ENCODE peak calls at places on chromosomes 1 and 21, in ten cellular contexts. B is H54, E is breast epithelium, U is sigmoid colon, O is suprapubic skin, C is ovary, Q is body of pancreas, D is Peyer's patch, W is tibial nerve, X is K562. T is an unnamed sample.

GRCh38 chr1:155207578-155208405 is at the start of gene THBS3:
- DNase-seq in O (no peak), D (no peak), X (no peak), Q (no peak), B (no peak), W (no peak), E (no peak), C (peak), U (peak), T (peak)

GRCh38 chr21:38486221-38486620 is 12.1 kb downstream of the ERG start:
- DNase-seq in O (no peak), W (no peak), D (no peak), C (no peak), X (no peak), Q (no peak), U (no peak), B (no peak), E (no peak), T (peak)

GRCh38 chr21:40472026-40472425 is 374.9 kb downstream of the DSCAM start:
- DNase-seq in D (no peak), O (no peak), Q (no peak), U (no peak), E (no peak), C (no peak), W (no peak), B (no peak), X (no peak), T (no peak)

GRCh38 chr1:205598841-205599666 is 32.8 kb downstream of the ELK4 start:
- DNase-seq in C (peak), Q (peak), B (no peak), O (no peak), X (no peak), E (no peak), D (no peak), W (no peak), U (peak), T (peak)

GRCh38 chr1:41617336-41617735 is 132.9 kb upstream of the EDN2 start:
- DNase-seq in B (no peak), E (no peak), Q (no peak), W (no peak), U (no peak), X (no peak), C (no peak), D (no peak), O (no peak), T (no peak)

GRCh38 chr21:41141031-41141457 is 26.9 kb upstream of the BACE2 start:
- DNase-seq in C (no peak), U (no peak), O (no peak), D (no peak), B (no peak), W (no peak), X (no peak), E (no peak), Q (no peak), T (peak)

GRCh38 chr1:109658533-109659051 is 2.7 kb downstream of the GSTM4 start:
- DNase-seq in O (no peak), E (no peak), B (no peak), W (no peak), U (no peak), X (no peak), D (no peak), C (no peak), Q (no peak), T (no peak)

GRCh38 chr1:226643701-226644540 is 95.2 kb downstream of the ITPKB start:
- DNase-seq in W (no peak), C (peak), O (no peak), U (peak), X (no peak), Q (peak), E (no peak), B (no peak), D (peak), T (no peak)

GRCh38 chr1:77126309-77126708 is 92.9 kb downstream of the PIGK start:
- DNase-seq in U (no peak), Q (no peak), D (no peak), B (peak), E (no peak), X (no peak), W (no peak), C (no peak), O (no peak), T (peak)

GRCh38 chr1:3597599-3597964 is 13.7 kb downstream of the MEGF6 start:
- DNase-seq in W (no peak), X (no peak), E (no peak), U (no peak), O (no peak), C (no peak), Q (no peak), D (no peak), B (no peak), T (no peak)
- TF ChIP-seq POLR2A in W (no peak), X (no peak), E (no peak), U (no peak), O (no peak), C (no peak), Q (no peak), D (no peak), B (no peak), T (no peak)

DNA sequence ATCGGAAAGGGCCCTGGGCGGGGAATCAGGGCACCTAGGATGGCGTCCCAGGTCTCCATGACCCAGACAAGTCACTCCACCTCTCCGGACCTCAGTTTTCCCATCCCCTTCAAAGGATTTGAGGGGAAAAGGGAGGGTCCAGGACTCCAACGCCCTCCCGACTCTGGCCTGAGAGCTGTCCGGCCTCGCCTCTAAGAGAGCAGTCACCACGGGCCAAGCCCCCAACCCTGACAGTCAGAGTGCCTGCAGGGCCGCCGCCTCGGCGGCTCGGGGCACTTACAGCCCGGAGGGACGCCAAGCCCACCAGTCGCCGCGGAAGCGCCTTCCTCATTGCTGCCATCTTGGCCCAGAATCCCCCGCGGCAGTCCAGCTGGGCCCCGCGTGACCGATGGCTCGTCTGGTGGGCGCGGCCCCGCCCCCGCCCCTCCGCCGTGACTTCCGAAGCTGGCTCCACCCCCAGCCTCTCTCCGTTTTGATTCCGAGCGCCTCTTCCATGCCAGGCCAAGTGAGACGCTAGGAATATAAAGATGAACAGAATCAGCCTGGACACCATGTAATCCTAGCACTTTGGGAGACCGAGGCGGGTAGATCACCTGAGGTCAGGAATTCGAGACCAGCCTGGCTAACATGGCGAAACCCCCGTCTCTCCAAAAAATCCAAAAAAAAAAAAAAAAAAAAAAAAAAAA is at the start of gene HMGCL:
- DNase-seq in Q (peak), C (peak), U (peak), O (peak), B (peak), D (peak), X (peak), E (peak), W (peak), T (peak)
- TF ChIP-seq POLR2A in Q (peak), C (peak), U (peak), O (peak), B (peak), D (peak), X (peak), E (peak), W (peak), T (peak)

DNA sequence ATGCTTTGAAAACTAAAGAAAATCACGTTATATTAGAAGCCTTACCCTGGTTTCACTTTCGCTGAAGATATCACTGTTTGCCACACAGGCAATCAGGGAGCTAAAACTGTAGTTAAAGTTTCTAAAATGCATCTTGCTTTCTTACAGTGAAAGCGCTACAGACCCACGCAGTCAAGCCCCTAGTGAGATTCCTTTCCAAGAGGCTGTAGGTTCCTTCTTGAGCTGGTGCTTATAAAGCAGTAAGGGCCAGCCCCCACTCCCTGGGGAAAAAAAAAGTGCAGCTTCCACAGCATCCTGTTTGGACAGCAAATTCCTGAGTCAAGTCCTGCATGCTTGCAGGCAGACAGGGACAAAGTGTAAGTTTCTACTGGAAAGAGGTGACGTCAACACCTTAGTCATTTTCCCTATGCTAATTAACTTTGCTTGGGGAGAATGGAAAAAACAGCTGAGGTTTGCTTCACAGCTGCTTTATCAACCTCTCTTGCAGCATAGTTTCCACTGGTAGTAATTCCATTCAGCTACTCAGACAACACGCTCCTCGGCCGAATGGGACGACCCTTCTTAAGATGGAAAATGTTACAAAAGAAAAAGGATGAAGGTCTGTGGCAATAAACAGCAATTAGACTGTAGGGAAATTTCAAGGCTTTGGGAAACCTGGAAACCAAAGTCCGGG is 14.7 kb upstream of the KCNE1 start:
- DNase-seq in W (peak), C (peak), B (peak), O (peak), E (no peak), X (no peak), Q (peak), D (peak), U (peak), T (peak)
- TF ChIP-seq POLR2A in W (peak), C (no peak), B (peak), O (no peak), E (peak), X (no peak), Q (no peak), D (peak), U (peak), T (peak)

DNA sequence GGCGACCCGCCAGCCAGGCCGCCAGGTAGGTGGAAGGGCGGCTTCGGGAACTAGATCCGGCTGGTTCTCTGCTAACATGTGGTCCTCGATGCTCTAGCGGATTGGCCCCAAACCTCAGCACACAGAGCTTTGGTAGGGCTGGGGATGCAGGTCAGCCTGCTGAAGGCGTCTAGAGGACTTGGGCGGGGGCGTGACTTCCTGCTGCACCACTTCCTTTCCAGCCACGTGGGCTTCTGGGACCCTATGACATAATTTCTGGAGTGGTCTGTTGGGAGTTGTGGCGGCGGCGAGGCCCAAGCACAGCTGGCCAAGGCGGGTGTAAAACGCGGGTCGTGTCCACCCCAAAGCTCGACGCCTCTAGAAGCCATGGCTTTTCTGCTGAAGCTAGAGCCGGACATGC is 124.5 kb downstream of the ATF6 start:
- DNase-seq in O (no peak), D (no peak), Q (no peak), C (no peak), X (no peak), W (no peak), E (no peak), U (no peak), B (no peak), T (no peak)
- TF ChIP-seq POLR2A in O (no peak), D (no peak), Q (no peak), C (no peak), X (no peak), W (no peak), E (no peak), U (no peak), B (no peak), T (no peak)

DNA sequence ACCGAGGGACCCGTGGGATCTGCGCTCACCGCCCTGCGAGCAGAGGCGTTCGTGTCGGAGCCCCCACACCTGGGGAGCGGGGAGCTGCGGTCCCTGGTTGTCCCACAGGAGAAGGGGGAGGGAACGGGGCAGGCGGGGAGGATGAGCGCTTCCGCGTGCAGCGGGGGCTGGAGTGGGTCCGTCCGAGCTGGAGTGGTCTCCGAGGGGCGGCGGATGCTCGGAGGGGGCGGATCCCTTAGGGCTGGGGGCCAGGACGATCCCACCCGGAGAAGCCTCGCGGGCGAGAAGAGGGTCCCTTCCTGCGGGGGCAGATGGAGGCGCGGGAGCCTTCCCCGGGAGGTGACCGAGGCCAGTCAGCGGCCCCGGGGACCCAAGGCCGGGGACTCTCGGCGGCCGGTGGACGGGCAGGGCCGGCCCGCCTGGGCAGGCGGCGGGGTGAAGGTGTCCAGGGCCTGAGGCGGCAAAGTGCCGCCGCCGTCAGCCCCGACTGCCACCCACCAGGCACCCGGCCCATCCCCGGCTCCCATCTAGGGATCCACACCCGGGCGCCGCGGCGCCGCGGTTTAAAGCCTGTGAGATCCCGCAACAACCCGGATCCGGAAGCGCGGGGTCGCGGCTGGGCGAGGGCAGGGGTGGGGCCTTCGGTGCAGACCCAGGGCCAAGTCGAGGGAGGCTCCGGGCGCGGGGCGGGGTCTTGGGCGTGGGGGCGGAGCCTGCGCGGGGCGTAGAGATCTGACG is 5.3 kb upstream of the CCDC27 start:
- DNase-seq in B (no peak), U (peak), X (peak), O (peak), D (peak), C (peak), W (peak), Q (peak), E (peak), T (peak)
- TF ChIP-seq POLR2A in B (no peak), U (no peak), X (peak), O (peak), D (no peak), C (no peak), W (peak), Q (peak), E (no peak), T (peak)

T was measured in endothelial cell of umbilical vein.